ENCODE peak calls at places on chromosomes 13 and 19, in nine cellular contexts. One of them, this sample, is unnamed.

GRCh38 chr13:39273953-39274352 is 235.7 kb downstream of the NHLRC3 start:
- DNase-seq in breast epithelium: no peak
- DNase-seq in AML-193: no peak
- DNase-seq in CD8-positive, alpha-beta memory T cell: no peak
- DNase-seq in HEK293T: peak
- DNase-seq in hepatocyte: peak
- DNase-seq in pons: no peak
- DNase-seq in uterus: no peak
- DNase-seq in NCI-H526: peak
- DNase-seq in this sample: no peak

GRCh38 chr13:98050041-98050466 is 92.8 kb upstream of the FARP1 start:
- DNase-seq in breast epithelium: no peak
- DNase-seq in pons: no peak
- DNase-seq in NCI-H526: no peak
- DNase-seq in CD8-positive, alpha-beta memory T cell: no peak
- DNase-seq in uterus: no peak
- DNase-seq in HEK293T: no peak
- DNase-seq in AML-193: no peak
- DNase-seq in hepatocyte: peak
- DNase-seq in this sample: no peak

GRCh38 chr13:51235756-51236564 is 13.8 kb downstream of the FAM124A start:
- DNase-seq in uterus: no peak
- DNase-seq in NCI-H526: no peak
- DNase-seq in CD8-positive, alpha-beta memory T cell: no peak
- DNase-seq in AML-193: peak
- DNase-seq in HEK293T: no peak
- DNase-seq in hepatocyte: no peak
- DNase-seq in pons: peak
- DNase-seq in breast epithelium: no peak
- DNase-seq in this sample: no peak

GRCh38 chr19:41795031-41795461 is 1.3 kb upstream of the CEACAM3 start:
- DNase-seq in breast epithelium: no peak
- DNase-seq in uterus: no peak
- DNase-seq in HEK293T: peak
- DNase-seq in hepatocyte: peak
- DNase-seq in NCI-H526: peak
- DNase-seq in AML-193: peak
- DNase-seq in pons: peak
- DNase-seq in CD8-positive, alpha-beta memory T cell: peak
- DNase-seq in this sample: peak

GRCh38 chr19:10998045-10998533 is 37.3 kb downstream of the SMARCA4 start:
- DNase-seq in AML-193: no peak
- DNase-seq in NCI-H526: no peak
- DNase-seq in breast epithelium: no peak
- DNase-seq in hepatocyte: no peak
- DNase-seq in uterus: no peak
- DNase-seq in HEK293T: no peak
- DNase-seq in CD8-positive, alpha-beta memory T cell: no peak
- DNase-seq in pons: no peak
- DNase-seq in this sample: no peak

GRCh38 chr19:4707956-4708650 is 15.5 kb downstream of the DPP9 start:
- DNase-seq in HEK293T: no peak
- DNase-seq in NCI-H526: no peak
- DNase-seq in pons: no peak
- DNase-seq in hepatocyte: no peak
- DNase-seq in breast epithelium: peak
- DNase-seq in AML-193: no peak
- DNase-seq in CD8-positive, alpha-beta memory T cell: no peak
- DNase-seq in uterus: peak
- DNase-seq in this sample: no peak

GRCh38 chr19:52331757-52332156 is 4.3 kb upstream of the ZNF610 start:
- DNase-seq in hepatocyte: no peak
- DNase-seq in uterus: no peak
- DNase-seq in breast epithelium: no peak
- DNase-seq in pons: no peak
- DNase-seq in HEK293T: no peak
- DNase-seq in CD8-positive, alpha-beta memory T cell: no peak
- DNase-seq in NCI-H526: no peak
- DNase-seq in AML-193: no peak
- DNase-seq in this sample: no peak

GRCh38 chr19:49528211-49528771 is 488 bp downstream of the RCN3 start:
- DNase-seq in pons: no peak
- DNase-seq in NCI-H526: no peak
- DNase-seq in hepatocyte: no peak
- DNase-seq in HEK293T: no peak
- DNase-seq in AML-193: no peak
- DNase-seq in uterus: peak
- DNase-seq in breast epithelium: no peak
- DNase-seq in CD8-positive, alpha-beta memory T cell: no peak
- DNase-seq in this sample: no peak

GRCh38 chr19:42634409-42635232 is 39.9 kb upstream of the CEACAM8 start:
- DNase-seq in breast epithelium: no peak
- DNase-seq in uterus: no peak
- DNase-seq in hepatocyte: no peak
- DNase-seq in AML-193: peak
- DNase-seq in CD8-positive, alpha-beta memory T cell: no peak
- DNase-seq in pons: peak
- DNase-seq in NCI-H526: no peak
- DNase-seq in HEK293T: peak
- DNase-seq in this sample: no peak

GRCh38 chr19:43570174-43570791 is 5.0 kb downstream of the XRCC1 start:
- DNase-seq in pons: no peak
- DNase-seq in hepatocyte: no peak
- DNase-seq in AML-193: no peak
- DNase-seq in breast epithelium: no peak
- DNase-seq in HEK293T: no peak
- DNase-seq in CD8-positive, alpha-beta memory T cell: no peak
- DNase-seq in NCI-H526: peak
- DNase-seq in uterus: no peak
- DNase-seq in this sample: no peak

GRCh38 chr13:98509271-98510155 is 67.4 kb downstream of the STK24 start:
- DNase-seq in NCI-H526: no peak
- DNase-seq in HEK293T: no peak
- DNase-seq in AML-193: peak
- DNase-seq in hepatocyte: peak
- DNase-seq in pons: peak
- DNase-seq in breast epithelium: no peak
- DNase-seq in uterus: peak
- DNase-seq in CD8-positive, alpha-beta memory T cell: no peak
- DNase-seq in this sample: peak

GRCh38 chr13:94416454-94417080 is 62.9 kb downstream of the DCT start:
- DNase-seq in uterus: no peak
- DNase-seq in CD8-positive, alpha-beta memory T cell: no peak
- DNase-seq in AML-193: peak
- DNase-seq in breast epithelium: no peak
- DNase-seq in NCI-H526: peak
- DNase-seq in pons: no peak
- DNase-seq in HEK293T: peak
- DNase-seq in hepatocyte: peak
- DNase-seq in this sample: no peak

GRCh38 chr13:43432948-43433347 is 353.8 kb downstream of the ENOX1 start:
- DNase-seq in HEK293T: no peak
- DNase-seq in hepatocyte: no peak
- DNase-seq in NCI-H526: no peak
- DNase-seq in AML-193: no peak
- DNase-seq in breast epithelium: no peak
- DNase-seq in uterus: no peak
- DNase-seq in CD8-positive, alpha-beta memory T cell: no peak
- DNase-seq in pons: no peak
- DNase-seq in this sample: no peak